ENCODE peak calls at places on chromosomes 11 and 22, in four cellular contexts. I is kidney epithelial cell, X is upper lobe of right lung, R is heart left ventricle. F is an unnamed sample. For H3K27me3, the result is how much of the 10 kb centered on the place peaks cover.

GRCh38 chr22:49934144-49934890 is 15.9 kb downstream of the CRELD2 start:
- DNase-seq in I (no peak), X (peak), R (peak), F (no peak)

GRCh38 chr22:31728857-31729256 is 21.1 kb downstream of the PRR14L start:
- DNase-seq in X (no peak), I (no peak), R (no peak), F (no peak)

GRCh38 chr11:103953797-103954495 is 82.5 kb upstream of the DDI1 start:
- DNase-seq in R (no peak), I (no peak), X (no peak), F (no peak)

GRCh38 chr11:120279490-120279889 is 39.5 kb downstream of the POU2F3 start:
- DNase-seq in I (no peak), R (no peak), X (no peak), F (no peak)

GRCh38 chr11:58905716-58906547 is 33.4 kb upstream of the GLYATL1 start:
- DNase-seq in X (no peak), R (peak), I (peak), F (no peak)

GRCh38 chr11:41836426-41836825 is 377.0 kb upstream of the LRRC4C start:
- DNase-seq in I (no peak), R (no peak), X (no peak), F (no peak)

GRCh38 chr11:15563054-15563453 is 448.3 kb downstream of the INSC start:
- DNase-seq in R (no peak), X (no peak), I (no peak), F (no peak)

GRCh38 chr11:96235725-96236124 is 107.3 kb downstream of the MAML2 start:
- DNase-seq in R (no peak), X (no peak), I (no peak), F (no peak)

GRCh38 chr11:93192163-93192562 is 5.6 kb downstream of the SLC36A4 start:
- DNase-seq in X (no peak), I (no peak), R (no peak), F (no peak)

DNA sequence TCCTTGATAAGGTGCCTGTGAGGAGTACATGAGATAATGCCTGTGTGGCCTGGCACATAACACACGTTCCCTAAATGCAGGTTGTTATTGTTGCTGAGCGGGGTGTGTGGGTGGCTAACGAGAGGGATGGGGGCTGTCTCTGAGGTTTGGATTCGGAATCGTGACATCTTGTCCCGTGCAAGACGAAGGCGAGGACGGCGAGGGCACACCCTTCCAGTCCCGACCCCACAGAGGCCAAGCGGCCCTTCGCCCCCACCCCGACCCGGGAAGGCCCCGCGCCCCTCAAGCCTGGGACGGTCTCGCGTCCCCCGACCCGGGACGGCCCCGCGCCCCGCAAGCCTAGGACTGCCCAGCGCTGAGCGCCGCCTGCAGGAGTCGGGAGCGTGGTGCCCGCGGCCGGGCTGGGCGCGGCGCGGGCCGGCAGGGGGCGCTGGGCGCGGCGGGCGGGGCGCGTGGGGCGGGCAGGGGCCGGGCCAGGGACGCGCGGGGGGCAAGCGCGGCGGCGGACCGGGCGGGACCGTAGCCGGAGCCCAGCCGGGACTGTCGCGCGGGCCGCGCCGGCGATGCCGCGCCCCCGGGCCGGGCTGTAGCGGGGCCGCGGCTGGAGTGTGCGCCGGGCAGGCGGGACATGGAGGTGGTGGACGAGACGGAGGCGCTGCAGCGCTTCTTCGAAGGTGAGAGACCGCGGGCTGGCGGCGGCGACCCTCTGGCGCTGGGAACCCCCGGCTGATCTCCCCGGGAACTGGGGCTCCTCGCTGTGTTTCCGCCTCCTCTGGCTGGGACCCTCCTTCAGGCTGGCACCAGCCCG is at the start of gene MYRF:
- DNase-seq in X (peak), I (no peak), R (peak), F (peak)
- H3K4me3 ChIP-seq in X (peak), I (peak), R (peak), F (peak)

GRCh38 chr22:26097840-26098239 is 71.4 kb upstream of the SEZ6L start:
- DNase-seq in I (no peak), R (no peak), X (no peak), F (no peak)

DNA sequence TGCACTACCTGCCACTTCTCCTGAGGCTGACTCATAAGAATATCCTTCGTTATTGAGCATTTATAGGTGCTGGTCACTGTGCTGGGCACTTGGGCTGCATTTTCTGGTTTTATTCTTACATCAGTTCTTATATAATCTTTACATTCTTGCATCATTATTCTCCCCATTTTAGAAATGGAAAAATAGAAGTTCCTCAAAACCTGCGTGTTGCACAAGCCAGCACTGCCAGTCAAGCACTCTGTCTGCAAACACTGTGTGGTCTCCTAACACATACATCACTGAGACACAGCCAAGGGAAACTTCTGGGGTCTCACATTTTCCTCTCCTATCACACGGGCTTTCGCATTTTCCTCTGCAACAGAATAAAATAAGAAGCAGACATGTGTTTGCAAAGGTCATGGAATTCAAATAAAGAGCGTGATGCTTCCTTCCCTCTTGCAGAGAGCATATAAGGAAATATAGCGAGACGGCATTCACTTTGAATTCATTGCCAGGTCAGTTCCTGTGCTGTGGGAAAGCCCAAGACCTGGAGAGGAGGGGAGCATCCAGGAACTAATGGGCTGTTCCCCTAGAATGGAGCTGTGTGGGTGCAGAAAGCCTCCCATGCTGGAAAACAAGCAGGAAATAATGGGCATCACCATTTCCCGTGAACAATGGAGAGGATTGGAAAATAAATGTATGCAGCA is 73.8 kb upstream of the SEZ6L start:
- DNase-seq in I (no peak), X (no peak), R (no peak), F (no peak)
- H3K27me3 ChIP-seq in I (under half), X (under half), R (under half), F (under half)

DNA sequence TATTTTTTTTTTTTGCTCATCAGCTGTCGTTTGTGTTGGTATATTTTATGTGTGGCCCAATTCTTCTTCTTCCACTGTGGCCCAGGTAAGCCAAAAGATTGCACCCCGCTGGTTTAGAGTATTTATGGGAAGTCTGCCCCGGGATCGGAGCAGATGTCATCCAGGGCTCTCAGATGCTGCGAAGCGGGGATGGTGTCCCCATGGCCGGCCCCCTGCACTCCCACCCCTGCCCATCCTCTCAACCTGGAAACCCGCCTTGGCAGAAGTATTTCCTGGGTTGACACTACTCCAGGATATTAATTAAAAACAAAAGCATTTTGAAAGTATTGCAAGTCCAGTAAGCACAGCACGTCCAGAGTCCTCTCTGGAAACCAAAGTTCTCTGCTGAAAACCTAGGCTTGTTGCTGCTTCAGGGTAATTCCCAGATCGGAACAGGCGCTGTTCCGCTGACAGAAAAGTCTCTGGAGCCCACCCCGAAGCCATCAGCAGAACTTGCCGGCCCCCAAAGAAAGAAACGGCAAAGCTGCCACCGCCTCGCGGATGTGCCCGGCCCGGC is 833 bp downstream of the SCUBE2 start:
- DNase-seq in R (no peak), I (no peak), X (no peak), F (no peak)
- H3K4me3 ChIP-seq in R (peak), I (peak), X (peak), F (peak)

GRCh38 chr11:113395782-113396336 is 8.3 kb downstream of the ANKK1 start:
- DNase-seq in I (no peak), R (no peak), X (no peak), F (no peak)

GRCh38 chr11:113394919-113395318 is 7.3 kb downstream of the ANKK1 start:
- DNase-seq in I (no peak), X (no peak), R (no peak), F (no peak)

GRCh38 chr11:113392522-113392921 is 4.9 kb downstream of the ANKK1 start:
- DNase-seq in I (no peak), X (no peak), R (no peak), F (no peak)

GRCh38 chr11:113396693-113397092 is 9.1 kb downstream of the ANKK1 start:
- DNase-seq in R (no peak), I (no peak), X (no peak), F (no peak)

DNA sequence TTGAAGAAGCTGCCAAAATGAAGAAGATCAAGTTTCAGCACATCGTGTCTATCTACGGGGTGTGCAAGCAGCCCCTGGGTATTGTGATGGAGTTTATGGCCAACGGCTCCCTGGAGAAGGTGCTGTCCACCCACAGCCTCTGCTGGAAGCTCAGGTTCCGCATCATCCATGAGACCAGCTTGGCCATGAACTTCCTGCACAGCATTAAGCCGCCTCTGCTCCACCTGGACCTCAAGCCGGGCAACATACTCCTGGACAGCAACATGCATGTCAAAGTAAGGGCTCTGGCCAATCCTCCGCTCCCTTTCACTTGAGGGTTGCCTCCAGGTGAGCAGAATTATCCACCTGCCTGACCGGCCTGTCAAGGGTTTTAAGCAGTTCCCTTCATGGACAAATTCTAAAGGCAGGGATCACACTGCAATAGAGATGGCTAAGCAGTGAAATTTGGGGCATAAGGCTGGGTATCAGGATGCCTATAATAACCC is 6.0 kb downstream of the ANKK1 start:
- DNase-seq in I (no peak), R (no peak), X (no peak), F (no peak)
- H3K27me3 ChIP-seq in I (under half), R (under half), X (under half), F (under half)

GRCh38 chr22:46122511-46122971 is 27.8 kb upstream of the PPARA start:
- DNase-seq in X (peak), I (no peak), R (peak), F (peak)
- H3K4me3 ChIP-seq in X (no peak), I (no peak), R (no peak), F (no peak)

DNA sequence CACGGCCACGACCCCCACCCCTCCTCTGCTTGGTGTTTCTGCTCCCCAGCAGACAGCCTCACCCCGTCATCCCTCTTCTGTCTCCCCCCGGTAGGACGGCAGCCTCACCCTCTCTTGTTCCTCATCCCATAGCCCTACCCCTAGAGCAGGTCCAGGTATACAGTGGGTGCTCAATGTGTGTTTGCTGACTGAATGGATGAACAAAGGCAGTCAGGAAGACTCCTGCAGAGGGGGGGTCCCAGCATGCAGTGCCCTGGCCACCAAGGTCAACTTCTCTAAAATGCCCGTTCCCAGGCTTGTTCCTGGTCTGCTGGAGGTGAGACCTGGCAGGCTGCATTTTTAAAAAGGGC is 34.7 kb upstream of the FADD start:
- DNase-seq in X (no peak), R (no peak), I (no peak), F (no peak)
- H3K27me3 ChIP-seq in X (under half), R (under half), I (under half), F (under half)

GRCh38 chr11:45843158-45843924 is 3.9 kb upstream of the CRY2 start:
- DNase-seq in I (no peak), R (peak), X (peak), F (peak)
- H3K4me3 ChIP-seq in I (no peak), R (no peak), X (peak), F (no peak)